ENCODE peak calls at places on chromosomes 3 and 15, in five cellular contexts. H is NCI-H1930, K is NCI-H524 treated with DMSO at 0.1 percent for 48 hours, A is fibroblast of lung, L is ACHN. D is an unnamed sample.

GRCh38 chr15:58559904-58560588 is 128.3 kb downstream of the LIPC start:
- DNase-seq in H (no peak), K (no peak), A (no peak), L (no peak), D (no peak)

GRCh38 chr3:150359381-150359780 is 48.7 kb upstream of the TSC22D2 start:
- DNase-seq in H (no peak), K (no peak), A (peak; percentile 54), L (no peak), D (no peak)

GRCh38 chr15:60844431-60845174 is 365.7 kb upstream of the ICE2 start:
- DNase-seq in H (no peak), K (no peak), A (no peak), L (no peak), D (no peak)

GRCh38 chr3:113952921-113953320 is 5.1 kb downstream of the ZDHHC23 start:
- DNase-seq in H (no peak), K (no peak), A (no peak), L (no peak), D (no peak)

GRCh38 chr15:48800811-48801460 is 9.9 kb downstream of the CEP152 start:
- DNase-seq in H (peak; percentile 21), K (peak; percentile 64), A (peak; percentile 21), L (peak; percentile 33), D (no peak)

GRCh38 chr3:158539414-158540014 is 31.5 kb upstream of the MLF1 start:
- DNase-seq in H (peak; percentile 25), K (peak; percentile 25), A (peak; percentile 44), L (peak; percentile 66), D (no peak)

GRCh38 chr3:58005662-58006061 is 2.6 kb upstream of the FLNB start:
- DNase-seq in H (no peak), K (no peak), A (peak; percentile 79), L (no peak), D (no peak)

GRCh38 chr15:73708691-73709090 is 24.5 kb downstream of the CD276 start:
- DNase-seq in H (no peak), K (no peak), A (no peak), L (no peak), D (no peak)

GRCh38 chr3:125143982-125144652 is 68.4 kb downstream of the SLC12A8 start:
- DNase-seq in H (no peak), K (no peak), A (peak; percentile 84), L (no peak), D (peak; percentile 47)

GRCh38 chr3:171228228-171228627 is 201.7 kb upstream of the SLC2A2 start:
- DNase-seq in H (no peak), K (no peak), A (no peak), L (no peak), D (no peak)

GRCh38 chr15:68404056-68404798 is 27.7 kb downstream of the ITGA11 start:
- DNase-seq in H (no peak), K (no peak), A (no peak), L (no peak), D (no peak)

GRCh38 chr3:55160241-55160877 is 232.5 kb upstream of the LRTM1 start:
- DNase-seq in H (no peak), K (no peak), A (peak; percentile 100), L (peak; percentile 94), D (no peak)

GRCh38 chr3:113273604-113274003 is 62.2 kb downstream of the BOC start:
- DNase-seq in H (no peak), K (no peak), A (no peak), L (no peak), D (no peak)

GRCh38 chr3:63324621-63325020 is 46.5 kb downstream of the SYNPR start:
- DNase-seq in H (no peak), K (peak; percentile 31), A (no peak), L (no peak), D (no peak)

GRCh38 chr15:71094137-71094536 is 21.1 kb upstream of the THSD4 start:
- DNase-seq in H (no peak), K (no peak), A (no peak), L (no peak), D (no peak)

GRCh38 chr3:30443756-30444673 is 162.4 kb upstream of the TGFBR2 start:
- DNase-seq in H (no peak), K (no peak), A (peak; percentile 85), L (no peak), D (no peak)

D was measured in ovary.